ENCODE peak calls at places on chromosomes 12 and 14, in ten cellular contexts. One of them, this sample, is unnamed.

GRCh38 chr14:103501041-103501870 is 21.4 kb downstream of the CKB start:
- DNase-seq in pancreas: no peak
- DNase-seq in cardiac muscle cell: no peak
- DNase-seq in CD8-positive, alpha-beta T cell: no peak
- DNase-seq in tibial artery: no peak
- DNase-seq in AG10803: no peak
- DNase-seq in A549: no peak
- DNase-seq in fibroblast of lung: no peak
- DNase-seq in fibroblast of the aortic adventitia: no peak
- DNase-seq in cardiac fibroblast: no peak
- DNase-seq in this sample: no peak

GRCh38 chr12:79782197-79782890 is 91.6 kb upstream of the PAWR start:
- DNase-seq in cardiac fibroblast: peak
- DNase-seq in fibroblast of the aortic adventitia: peak
- DNase-seq in pancreas: no peak
- DNase-seq in A549: no peak
- DNase-seq in cardiac muscle cell: peak
- DNase-seq in CD8-positive, alpha-beta T cell: no peak
- DNase-seq in tibial artery: no peak
- DNase-seq in fibroblast of lung: peak
- DNase-seq in AG10803: peak
- DNase-seq in this sample: peak

GRCh38 chr14:24232645-24233537 is at the start of gene GMPR2:
- DNase-seq in tibial artery: peak
- DNase-seq in pancreas: no peak
- DNase-seq in cardiac fibroblast: peak
- DNase-seq in CD8-positive, alpha-beta T cell: no peak
- DNase-seq in fibroblast of lung: no peak
- DNase-seq in fibroblast of the aortic adventitia: no peak
- DNase-seq in A549: peak
- DNase-seq in cardiac muscle cell: no peak
- DNase-seq in AG10803: no peak
- DNase-seq in this sample: no peak

GRCh38 chr12:5872745-5873144 is 72.3 kb downstream of the ANO2 start:
- DNase-seq in AG10803: peak
- DNase-seq in cardiac muscle cell: no peak
- DNase-seq in A549: peak
- DNase-seq in tibial artery: no peak
- DNase-seq in CD8-positive, alpha-beta T cell: no peak
- DNase-seq in cardiac fibroblast: no peak
- DNase-seq in pancreas: no peak
- DNase-seq in fibroblast of the aortic adventitia: no peak
- DNase-seq in fibroblast of lung: peak
- DNase-seq in this sample: no peak

GRCh38 chr12:111578971-111579340 is 20.2 kb downstream of the ATXN2 start:
- DNase-seq in CD8-positive, alpha-beta T cell: no peak
- DNase-seq in tibial artery: no peak
- DNase-seq in A549: no peak
- DNase-seq in pancreas: no peak
- DNase-seq in fibroblast of the aortic adventitia: no peak
- DNase-seq in cardiac muscle cell: no peak
- DNase-seq in AG10803: no peak
- DNase-seq in cardiac fibroblast: no peak
- DNase-seq in fibroblast of lung: no peak
- DNase-seq in this sample: no peak

GRCh38 chr14:44846232-44846824 is 115.4 kb downstream of the KLHL28 start:
- DNase-seq in cardiac fibroblast: peak
- DNase-seq in AG10803: peak
- DNase-seq in tibial artery: no peak
- DNase-seq in fibroblast of the aortic adventitia: peak
- DNase-seq in CD8-positive, alpha-beta T cell: no peak
- DNase-seq in fibroblast of lung: peak
- DNase-seq in pancreas: peak
- DNase-seq in cardiac muscle cell: peak
- DNase-seq in A549: peak
- DNase-seq in this sample: peak

GRCh38 chr12:1993871-1994371 is 10.3 kb downstream of the DCP1B start:
- DNase-seq in tibial artery: no peak
- DNase-seq in CD8-positive, alpha-beta T cell: no peak
- DNase-seq in AG10803: peak
- DNase-seq in cardiac fibroblast: peak
- DNase-seq in A549: no peak
- DNase-seq in fibroblast of lung: peak
- DNase-seq in fibroblast of the aortic adventitia: peak
- DNase-seq in cardiac muscle cell: peak
- DNase-seq in pancreas: no peak
- DNase-seq in this sample: peak

GRCh38 chr14:65750906-65751305 is 338.4 kb downstream of the FUT8 start:
- DNase-seq in CD8-positive, alpha-beta T cell: no peak
- DNase-seq in fibroblast of lung: no peak
- DNase-seq in cardiac fibroblast: no peak
- DNase-seq in tibial artery: no peak
- DNase-seq in cardiac muscle cell: no peak
- DNase-seq in A549: no peak
- DNase-seq in fibroblast of the aortic adventitia: no peak
- DNase-seq in pancreas: no peak
- DNase-seq in AG10803: no peak
- DNase-seq in this sample: no peak

GRCh38 chr14:20194101-20194500 is 3.4 kb downstream of the OR11G2 start:
- DNase-seq in cardiac muscle cell: no peak
- DNase-seq in fibroblast of the aortic adventitia: no peak
- DNase-seq in fibroblast of lung: no peak
- DNase-seq in tibial artery: no peak
- DNase-seq in cardiac fibroblast: no peak
- DNase-seq in A549: no peak
- DNase-seq in CD8-positive, alpha-beta T cell: no peak
- DNase-seq in AG10803: no peak
- DNase-seq in pancreas: no peak
- DNase-seq in this sample: no peak

GRCh38 chr12:20514598-20514997 is 146.3 kb downstream of the PDE3A start:
- DNase-seq in fibroblast of lung: no peak
- DNase-seq in CD8-positive, alpha-beta T cell: no peak
- DNase-seq in cardiac muscle cell: no peak
- DNase-seq in tibial artery: no peak
- DNase-seq in pancreas: no peak
- DNase-seq in cardiac fibroblast: no peak
- DNase-seq in AG10803: no peak
- DNase-seq in fibroblast of the aortic adventitia: no peak
- DNase-seq in A549: no peak
- DNase-seq in this sample: no peak

GRCh38 chr14:55628426-55628825 is 48.4 kb downstream of the KTN1 start:
- DNase-seq in cardiac fibroblast: no peak
- DNase-seq in cardiac muscle cell: no peak
- DNase-seq in fibroblast of lung: no peak
- DNase-seq in AG10803: no peak
- DNase-seq in tibial artery: no peak
- DNase-seq in A549: no peak
- DNase-seq in pancreas: no peak
- DNase-seq in fibroblast of the aortic adventitia: no peak
- DNase-seq in CD8-positive, alpha-beta T cell: no peak
- DNase-seq in this sample: no peak

GRCh38 chr14:69531135-69531534 is 43.5 kb downstream of the CCDC177 start:
- DNase-seq in AG10803: no peak
- DNase-seq in fibroblast of lung: no peak
- DNase-seq in cardiac fibroblast: no peak
- DNase-seq in fibroblast of the aortic adventitia: no peak
- DNase-seq in CD8-positive, alpha-beta T cell: no peak
- DNase-seq in cardiac muscle cell: no peak
- DNase-seq in tibial artery: no peak
- DNase-seq in A549: no peak
- DNase-seq in pancreas: no peak
- DNase-seq in this sample: no peak

GRCh38 chr12:91178139-91178561 is 4.5 kb downstream of the DCN start:
- DNase-seq in tibial artery: no peak
- DNase-seq in pancreas: no peak
- DNase-seq in AG10803: peak
- DNase-seq in fibroblast of the aortic adventitia: peak
- DNase-seq in A549: no peak
- DNase-seq in CD8-positive, alpha-beta T cell: no peak
- DNase-seq in fibroblast of lung: peak
- DNase-seq in cardiac muscle cell: peak
- DNase-seq in cardiac fibroblast: peak
- DNase-seq in this sample: no peak

GRCh38 chr12:117671734-117672133 is 297.1 kb downstream of the KSR2 start:
- DNase-seq in pancreas: peak
- DNase-seq in fibroblast of the aortic adventitia: no peak
- DNase-seq in AG10803: peak
- DNase-seq in A549: peak
- DNase-seq in cardiac fibroblast: no peak
- DNase-seq in tibial artery: no peak
- DNase-seq in cardiac muscle cell: peak
- DNase-seq in CD8-positive, alpha-beta T cell: no peak
- DNase-seq in fibroblast of lung: peak
- DNase-seq in this sample: no peak
- TF ChIP-seq CTCF in pancreas: peak
- TF ChIP-seq CTCF in fibroblast of the aortic adventitia: no peak
- TF ChIP-seq CTCF in AG10803: peak
- TF ChIP-seq CTCF in A549: peak
- TF ChIP-seq CTCF in cardiac fibroblast: peak
- TF ChIP-seq CTCF in tibial artery: no peak
- TF ChIP-seq CTCF in cardiac muscle cell: no peak
- TF ChIP-seq CTCF in CD8-positive, alpha-beta T cell: no peak
- TF ChIP-seq CTCF in fibroblast of lung: no peak
- TF ChIP-seq CTCF in this sample: peak

DNA sequence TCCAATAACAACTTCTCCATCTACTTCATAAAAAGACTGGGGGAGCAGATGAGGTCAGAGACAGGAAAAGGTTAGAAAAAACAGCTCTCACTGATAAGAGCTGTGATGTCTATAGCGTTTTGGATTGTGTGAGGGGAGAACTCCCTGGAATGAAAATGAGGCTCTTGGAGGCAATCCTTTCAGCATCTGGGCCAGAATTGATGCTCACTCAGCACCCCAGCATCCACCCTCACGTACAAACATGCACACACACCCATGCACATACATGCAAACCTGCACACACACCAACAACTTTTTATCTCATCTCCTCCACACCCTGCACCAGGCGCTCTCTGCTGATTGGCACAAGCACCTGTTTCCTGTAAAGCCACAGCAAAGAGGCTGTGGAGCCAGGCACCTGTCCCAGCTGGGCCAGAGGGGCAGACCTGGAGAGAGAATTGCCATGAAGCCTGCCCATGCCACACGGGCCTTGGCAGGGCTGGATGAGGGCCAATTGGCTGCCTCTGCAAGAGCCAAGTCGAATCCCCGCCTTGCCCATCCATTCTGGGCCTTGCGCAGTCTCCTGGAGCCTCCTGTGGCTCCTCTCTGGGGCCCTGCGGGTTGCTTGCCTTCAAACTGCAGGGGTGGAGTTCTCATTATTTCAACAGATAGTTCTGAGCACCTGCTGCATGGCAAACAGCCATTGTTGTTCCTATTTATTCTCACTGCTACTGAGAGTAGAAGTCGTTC is 53.1 kb downstream of the SYNE3 start:
- DNase-seq in CD8-positive, alpha-beta T cell: peak
- DNase-seq in cardiac muscle cell: no peak
- DNase-seq in A549: no peak
- DNase-seq in AG10803: no peak
- DNase-seq in tibial artery: no peak
- DNase-seq in pancreas: no peak
- DNase-seq in cardiac fibroblast: no peak
- DNase-seq in fibroblast of the aortic adventitia: peak
- DNase-seq in fibroblast of lung: no peak
- DNase-seq in this sample: no peak
- H3K4me3 ChIP-seq in CD8-positive, alpha-beta T cell: peak
- H3K4me3 ChIP-seq in cardiac muscle cell: no peak
- H3K4me3 ChIP-seq in A549: no peak
- H3K4me3 ChIP-seq in AG10803: no peak
- H3K4me3 ChIP-seq in tibial artery: no peak
- H3K4me3 ChIP-seq in pancreas: no peak
- H3K4me3 ChIP-seq in cardiac fibroblast: no peak
- H3K4me3 ChIP-seq in fibroblast of the aortic adventitia: no peak
- H3K4me3 ChIP-seq in fibroblast of lung: no peak
- H3K4me3 ChIP-seq in this sample: no peak

GRCh38 chr14:32637582-32637981 is 301.1 kb upstream of the NPAS3 start:
- DNase-seq in fibroblast of the aortic adventitia: no peak
- DNase-seq in A549: no peak
- DNase-seq in cardiac fibroblast: no peak
- DNase-seq in tibial artery: no peak
- DNase-seq in fibroblast of lung: peak
- DNase-seq in pancreas: no peak
- DNase-seq in CD8-positive, alpha-beta T cell: no peak
- DNase-seq in cardiac muscle cell: no peak
- DNase-seq in AG10803: no peak
- DNase-seq in this sample: no peak
- TF ChIP-seq CTCF in fibroblast of the aortic adventitia: no peak
- TF ChIP-seq CTCF in A549: no peak
- TF ChIP-seq CTCF in cardiac fibroblast: no peak
- TF ChIP-seq CTCF in tibial artery: no peak
- TF ChIP-seq CTCF in fibroblast of lung: no peak
- TF ChIP-seq CTCF in pancreas: no peak
- TF ChIP-seq CTCF in CD8-positive, alpha-beta T cell: no peak
- TF ChIP-seq CTCF in cardiac muscle cell: no peak
- TF ChIP-seq CTCF in AG10803: no peak
- TF ChIP-seq CTCF in this sample: no peak

DNA sequence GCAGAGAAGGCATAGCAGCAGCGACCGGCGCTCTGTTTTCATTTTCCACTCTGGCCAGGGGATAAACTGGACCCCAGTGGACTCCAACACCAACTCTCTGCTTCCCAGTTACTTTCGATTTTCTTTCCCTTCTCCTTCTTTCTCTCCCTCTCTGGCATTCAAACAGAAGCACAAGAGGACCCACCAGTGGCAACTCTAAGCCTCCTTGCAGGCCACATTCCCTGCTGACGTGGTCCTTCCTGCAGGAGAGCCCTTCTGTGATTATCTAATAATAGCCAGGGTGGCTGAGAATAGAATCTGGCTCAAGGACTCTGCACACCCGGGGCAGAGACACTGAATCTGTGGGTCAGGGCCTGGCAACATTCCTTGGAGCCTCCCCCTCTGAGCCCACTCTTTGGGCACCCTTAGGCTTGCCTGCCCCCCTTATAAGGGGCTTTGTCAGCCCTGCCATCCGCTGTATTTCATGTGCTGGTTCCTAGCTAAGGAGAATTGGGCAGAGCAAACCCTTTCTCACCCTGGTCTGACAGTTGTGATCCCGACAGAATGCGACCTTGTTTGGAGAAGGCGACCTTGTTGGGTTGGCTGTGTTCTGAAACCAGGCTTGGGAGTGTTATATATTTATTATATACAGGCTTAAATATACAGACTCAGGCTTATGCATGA is 8.2 kb upstream of the HOXC6 start:
- DNase-seq in tibial artery: no peak
- DNase-seq in A549: no peak
- DNase-seq in fibroblast of the aortic adventitia: no peak
- DNase-seq in pancreas: no peak
- DNase-seq in cardiac muscle cell: no peak
- DNase-seq in CD8-positive, alpha-beta T cell: no peak
- DNase-seq in fibroblast of lung: no peak
- DNase-seq in AG10803: peak
- DNase-seq in cardiac fibroblast: no peak
- DNase-seq in this sample: no peak
- H3K4me3 ChIP-seq in tibial artery: peak
- H3K4me3 ChIP-seq in A549: no peak
- H3K4me3 ChIP-seq in fibroblast of the aortic adventitia: no peak
- H3K4me3 ChIP-seq in pancreas: no peak
- H3K4me3 ChIP-seq in cardiac muscle cell: no peak
- H3K4me3 ChIP-seq in CD8-positive, alpha-beta T cell: no peak
- H3K4me3 ChIP-seq in fibroblast of lung: no peak
- H3K4me3 ChIP-seq in AG10803: peak
- H3K4me3 ChIP-seq in cardiac fibroblast: no peak
- H3K4me3 ChIP-seq in this sample: no peak

This sample was measured in astrocyte of the cerebellum.